ENCODE peak calls at places on chromosomes 2 and 18, in ten cellular contexts. One of them, this sample, is unnamed.

GRCh38 chr2:67649331-67650071 is 252.4 kb downstream of the ETAA1 start:
- DNase-seq in NCI-H446: no peak
- DNase-seq in fibroblast of lung: peak; percentile 95
- DNase-seq in iPS-NIHi11: peak; percentile 31
- DNase-seq in activated CD8-positive, alpha-beta memory T cell treated with anti-CD3 and anti-CD28 coated beads, Interleukin-2, amount 50 U/mL, for 48 hours: no peak
- DNase-seq in KBM-7: no peak
- DNase-seq in midbrain: no peak
- DNase-seq in colonic mucosa: peak; percentile 24
- DNase-seq in astrocyte of the spinal cord: peak; percentile 23
- DNase-seq in AG10803: peak; percentile 93
- DNase-seq in this sample: peak; percentile 81

GRCh38 chr18:70981400-70982140 is 692.7 kb downstream of the SOCS6 start:
- DNase-seq in NCI-H446: no peak
- DNase-seq in fibroblast of lung: no peak
- DNase-seq in iPS-NIHi11: no peak
- DNase-seq in activated CD8-positive, alpha-beta memory T cell treated with anti-CD3 and anti-CD28 coated beads, Interleukin-2, amount 50 U/mL, for 48 hours: no peak
- DNase-seq in KBM-7: no peak
- DNase-seq in midbrain: no peak
- DNase-seq in colonic mucosa: no peak
- DNase-seq in astrocyte of the spinal cord: no peak
- DNase-seq in AG10803: no peak
- DNase-seq in this sample: no peak

GRCh38 chr18:2979871-2980606 is 32.9 kb downstream of the LPIN2 start:
- DNase-seq in NCI-H446: no peak
- DNase-seq in fibroblast of lung: no peak
- DNase-seq in iPS-NIHi11: no peak
- DNase-seq in activated CD8-positive, alpha-beta memory T cell treated with anti-CD3 and anti-CD28 coated beads, Interleukin-2, amount 50 U/mL, for 48 hours: no peak
- DNase-seq in KBM-7: peak; percentile 65
- DNase-seq in midbrain: no peak
- DNase-seq in colonic mucosa: no peak
- DNase-seq in astrocyte of the spinal cord: no peak
- DNase-seq in AG10803: no peak
- DNase-seq in this sample: no peak

GRCh38 chr18:75533954-75534353 is 106.5 kb upstream of the SMIM21 start:
- DNase-seq in NCI-H446: no peak
- DNase-seq in fibroblast of lung: peak; percentile 15
- DNase-seq in iPS-NIHi11: no peak
- DNase-seq in activated CD8-positive, alpha-beta memory T cell treated with anti-CD3 and anti-CD28 coated beads, Interleukin-2, amount 50 U/mL, for 48 hours: no peak
- DNase-seq in KBM-7: no peak
- DNase-seq in midbrain: no peak
- DNase-seq in colonic mucosa: no peak
- DNase-seq in astrocyte of the spinal cord: no peak
- DNase-seq in AG10803: peak; percentile 69
- DNase-seq in this sample: peak; percentile 13

GRCh38 chr18:23588836-23589560 is 2.7 kb upstream of the NPC1 start:
- DNase-seq in NCI-H446: no peak
- DNase-seq in fibroblast of lung: no peak
- DNase-seq in iPS-NIHi11: no peak
- DNase-seq in activated CD8-positive, alpha-beta memory T cell treated with anti-CD3 and anti-CD28 coated beads, Interleukin-2, amount 50 U/mL, for 48 hours: no peak
- DNase-seq in KBM-7: no peak
- DNase-seq in midbrain: no peak
- DNase-seq in colonic mucosa: no peak
- DNase-seq in astrocyte of the spinal cord: peak; percentile 25
- DNase-seq in AG10803: peak; percentile 66
- DNase-seq in this sample: peak; percentile 50

GRCh38 chr2:88329815-88330603 is 122.5 kb downstream of the FOXI3 start:
- DNase-seq in NCI-H446: no peak
- DNase-seq in fibroblast of lung: no peak
- DNase-seq in iPS-NIHi11: peak; percentile 79
- DNase-seq in activated CD8-positive, alpha-beta memory T cell treated with anti-CD3 and anti-CD28 coated beads, Interleukin-2, amount 50 U/mL, for 48 hours: no peak
- DNase-seq in KBM-7: no peak
- DNase-seq in midbrain: no peak
- DNase-seq in colonic mucosa: no peak
- DNase-seq in astrocyte of the spinal cord: peak; percentile 3
- DNase-seq in AG10803: peak; percentile 8
- DNase-seq in this sample: peak; percentile 4

GRCh38 chr2:24083567-24084385 is 858 bp downstream of the TP53I3 start:
- DNase-seq in NCI-H446: no peak
- DNase-seq in fibroblast of lung: peak; percentile 88
- DNase-seq in iPS-NIHi11: peak; percentile 72
- DNase-seq in activated CD8-positive, alpha-beta memory T cell treated with anti-CD3 and anti-CD28 coated beads, Interleukin-2, amount 50 U/mL, for 48 hours: no peak
- DNase-seq in KBM-7: peak; percentile 95
- DNase-seq in midbrain: no peak
- DNase-seq in colonic mucosa: peak; percentile 94
- DNase-seq in astrocyte of the spinal cord: peak; percentile 87
- DNase-seq in AG10803: peak; percentile 79
- DNase-seq in this sample: peak; percentile 84

GRCh38 chr2:33421820-33422219 is 54.6 kb upstream of the RASGRP3 start:
- DNase-seq in NCI-H446: no peak
- DNase-seq in fibroblast of lung: no peak
- DNase-seq in iPS-NIHi11: no peak
- DNase-seq in activated CD8-positive, alpha-beta memory T cell treated with anti-CD3 and anti-CD28 coated beads, Interleukin-2, amount 50 U/mL, for 48 hours: no peak
- DNase-seq in KBM-7: no peak
- DNase-seq in midbrain: no peak
- DNase-seq in colonic mucosa: no peak
- DNase-seq in astrocyte of the spinal cord: no peak
- DNase-seq in AG10803: peak; percentile 33
- DNase-seq in this sample: no peak

GRCh38 chr2:229852565-229852964 is 69.2 kb downstream of the TRIP12 start:
- DNase-seq in NCI-H446: no peak
- DNase-seq in fibroblast of lung: peak; percentile 67
- DNase-seq in iPS-NIHi11: no peak
- DNase-seq in activated CD8-positive, alpha-beta memory T cell treated with anti-CD3 and anti-CD28 coated beads, Interleukin-2, amount 50 U/mL, for 48 hours: no peak
- DNase-seq in KBM-7: peak; percentile 62
- DNase-seq in midbrain: no peak
- DNase-seq in colonic mucosa: no peak
- DNase-seq in astrocyte of the spinal cord: peak; percentile 62
- DNase-seq in AG10803: peak; percentile 49
- DNase-seq in this sample: peak; percentile 71

GRCh38 chr2:172446524-172447063 is 19.2 kb downstream of the ITGA6 start:
- DNase-seq in NCI-H446: no peak
- DNase-seq in fibroblast of lung: no peak
- DNase-seq in iPS-NIHi11: no peak
- DNase-seq in activated CD8-positive, alpha-beta memory T cell treated with anti-CD3 and anti-CD28 coated beads, Interleukin-2, amount 50 U/mL, for 48 hours: no peak
- DNase-seq in KBM-7: no peak
- DNase-seq in midbrain: no peak
- DNase-seq in colonic mucosa: no peak
- DNase-seq in astrocyte of the spinal cord: no peak
- DNase-seq in AG10803: no peak
- DNase-seq in this sample: no peak

GRCh38 chr2:203934006-203934632 is 2.4 kb upstream of the ICOS start:
- DNase-seq in NCI-H446: no peak
- DNase-seq in fibroblast of lung: no peak
- DNase-seq in iPS-NIHi11: no peak
- DNase-seq in activated CD8-positive, alpha-beta memory T cell treated with anti-CD3 and anti-CD28 coated beads, Interleukin-2, amount 50 U/mL, for 48 hours: no peak
- DNase-seq in KBM-7: no peak
- DNase-seq in midbrain: no peak
- DNase-seq in colonic mucosa: no peak
- DNase-seq in astrocyte of the spinal cord: no peak
- DNase-seq in AG10803: no peak
- DNase-seq in this sample: no peak

GRCh38 chr2:207734264-207734635 is 22.8 kb downstream of the CCNYL1 start:
- DNase-seq in NCI-H446: no peak
- DNase-seq in fibroblast of lung: peak; percentile 60
- DNase-seq in iPS-NIHi11: no peak
- DNase-seq in activated CD8-positive, alpha-beta memory T cell treated with anti-CD3 and anti-CD28 coated beads, Interleukin-2, amount 50 U/mL, for 48 hours: no peak
- DNase-seq in KBM-7: peak; percentile 47
- DNase-seq in midbrain: peak; percentile 39
- DNase-seq in colonic mucosa: no peak
- DNase-seq in astrocyte of the spinal cord: peak; percentile 46
- DNase-seq in AG10803: peak; percentile 54
- DNase-seq in this sample: peak; percentile 21

GRCh38 chr2:163686289-163686688 is 49.5 kb downstream of the FIGN start:
- DNase-seq in NCI-H446: no peak
- DNase-seq in fibroblast of lung: no peak
- DNase-seq in iPS-NIHi11: no peak
- DNase-seq in activated CD8-positive, alpha-beta memory T cell treated with anti-CD3 and anti-CD28 coated beads, Interleukin-2, amount 50 U/mL, for 48 hours: no peak
- DNase-seq in KBM-7: no peak
- DNase-seq in midbrain: no peak
- DNase-seq in colonic mucosa: no peak
- DNase-seq in astrocyte of the spinal cord: no peak
- DNase-seq in AG10803: no peak
- DNase-seq in this sample: no peak

GRCh38 chr2:236378851-236379250 is 114.6 kb upstream of the ASB18 start:
- DNase-seq in NCI-H446: no peak
- DNase-seq in fibroblast of lung: no peak
- DNase-seq in iPS-NIHi11: no peak
- DNase-seq in activated CD8-positive, alpha-beta memory T cell treated with anti-CD3 and anti-CD28 coated beads, Interleukin-2, amount 50 U/mL, for 48 hours: no peak
- DNase-seq in KBM-7: no peak
- DNase-seq in midbrain: no peak
- DNase-seq in colonic mucosa: no peak
- DNase-seq in astrocyte of the spinal cord: no peak
- DNase-seq in AG10803: no peak
- DNase-seq in this sample: no peak

GRCh38 chr18:62420513-62421209 is 95.6 kb downstream of the TNFRSF11A start:
- DNase-seq in NCI-H446: no peak
- DNase-seq in fibroblast of lung: peak; percentile 39
- DNase-seq in iPS-NIHi11: no peak
- DNase-seq in activated CD8-positive, alpha-beta memory T cell treated with anti-CD3 and anti-CD28 coated beads, Interleukin-2, amount 50 U/mL, for 48 hours: peak; percentile 66
- DNase-seq in KBM-7: peak; percentile 81
- DNase-seq in midbrain: no peak
- DNase-seq in colonic mucosa: peak; percentile 76
- DNase-seq in astrocyte of the spinal cord: peak; percentile 40
- DNase-seq in AG10803: peak; percentile 37
- DNase-seq in this sample: peak; percentile 49

GRCh38 chr2:201765799-201766198 is 14.9 kb downstream of the ALS2 start:
- DNase-seq in NCI-H446: no peak
- DNase-seq in fibroblast of lung: no peak
- DNase-seq in iPS-NIHi11: no peak
- DNase-seq in activated CD8-positive, alpha-beta memory T cell treated with anti-CD3 and anti-CD28 coated beads, Interleukin-2, amount 50 U/mL, for 48 hours: no peak
- DNase-seq in KBM-7: no peak
- DNase-seq in midbrain: no peak
- DNase-seq in colonic mucosa: no peak
- DNase-seq in astrocyte of the spinal cord: no peak
- DNase-seq in AG10803: no peak
- DNase-seq in this sample: no peak

GRCh38 chr2:74671479-74671878 is 17.4 kb downstream of the SEMA4F start:
- DNase-seq in NCI-H446: no peak
- DNase-seq in fibroblast of lung: no peak
- DNase-seq in iPS-NIHi11: no peak
- DNase-seq in activated CD8-positive, alpha-beta memory T cell treated with anti-CD3 and anti-CD28 coated beads, Interleukin-2, amount 50 U/mL, for 48 hours: no peak
- DNase-seq in KBM-7: no peak
- DNase-seq in midbrain: no peak
- DNase-seq in colonic mucosa: no peak
- DNase-seq in astrocyte of the spinal cord: peak; percentile 40
- DNase-seq in AG10803: peak; percentile 58
- DNase-seq in this sample: peak; percentile 83

GRCh38 chr2:242010567-242011513 is 141.3 kb downstream of the RTP5 start:
- DNase-seq in NCI-H446: no peak
- DNase-seq in fibroblast of lung: peak; percentile 32
- DNase-seq in iPS-NIHi11: no peak
- DNase-seq in activated CD8-positive, alpha-beta memory T cell treated with anti-CD3 and anti-CD28 coated beads, Interleukin-2, amount 50 U/mL, for 48 hours: no peak
- DNase-seq in KBM-7: peak; percentile 46
- DNase-seq in midbrain: no peak
- DNase-seq in colonic mucosa: no peak
- DNase-seq in astrocyte of the spinal cord: peak; percentile 21
- DNase-seq in AG10803: peak; percentile 9
- DNase-seq in this sample: peak; percentile 38

GRCh38 chr2:178109813-178110212 is 2.4 kb upstream of the RBM45 start:
- DNase-seq in NCI-H446: peak; percentile 39
- DNase-seq in fibroblast of lung: peak; percentile 63
- DNase-seq in iPS-NIHi11: peak; percentile 63
- DNase-seq in activated CD8-positive, alpha-beta memory T cell treated with anti-CD3 and anti-CD28 coated beads, Interleukin-2, amount 50 U/mL, for 48 hours: no peak
- DNase-seq in KBM-7: peak; percentile 68
- DNase-seq in midbrain: peak; percentile 66
- DNase-seq in colonic mucosa: no peak
- DNase-seq in astrocyte of the spinal cord: peak; percentile 56
- DNase-seq in AG10803: peak; percentile 55
- DNase-seq in this sample: peak; percentile 12

GRCh38 chr2:95349568-95350319 is 52.6 kb downstream of the KCNIP3 start:
- DNase-seq in NCI-H446: no peak
- DNase-seq in fibroblast of lung: no peak
- DNase-seq in iPS-NIHi11: no peak
- DNase-seq in activated CD8-positive, alpha-beta memory T cell treated with anti-CD3 and anti-CD28 coated beads, Interleukin-2, amount 50 U/mL, for 48 hours: peak; percentile 30
- DNase-seq in KBM-7: no peak
- DNase-seq in midbrain: no peak
- DNase-seq in colonic mucosa: peak; percentile 13
- DNase-seq in astrocyte of the spinal cord: no peak
- DNase-seq in AG10803: no peak
- DNase-seq in this sample: no peak

GRCh38 chr2:224884188-224884587 is 158.1 kb downstream of the DOCK10 start:
- DNase-seq in NCI-H446: no peak
- DNase-seq in fibroblast of lung: peak; percentile 82
- DNase-seq in iPS-NIHi11: no peak
- DNase-seq in activated CD8-positive, alpha-beta memory T cell treated with anti-CD3 and anti-CD28 coated beads, Interleukin-2, amount 50 U/mL, for 48 hours: no peak
- DNase-seq in KBM-7: no peak
- DNase-seq in midbrain: no peak
- DNase-seq in colonic mucosa: no peak
- DNase-seq in astrocyte of the spinal cord: peak; percentile 51
- DNase-seq in AG10803: peak; percentile 84
- DNase-seq in this sample: peak; percentile 81

GRCh38 chr18:48931680-48932461 is 18.9 kb downstream of the SMAD7 start:
- DNase-seq in NCI-H446: no peak
- DNase-seq in fibroblast of lung: no peak
- DNase-seq in iPS-NIHi11: no peak
- DNase-seq in activated CD8-positive, alpha-beta memory T cell treated with anti-CD3 and anti-CD28 coated beads, Interleukin-2, amount 50 U/mL, for 48 hours: peak; percentile 71
- DNase-seq in KBM-7: no peak
- DNase-seq in midbrain: no peak
- DNase-seq in colonic mucosa: no peak
- DNase-seq in astrocyte of the spinal cord: no peak
- DNase-seq in AG10803: no peak
- DNase-seq in this sample: no peak

This sample was measured in foreskin fibroblast.